ENCODE peak calls at places on chromosomes 13 and 19, in five cellular contexts. One of them, this sample, is unnamed.

GRCh38 chr19:57559008-57559403 is 657 bp downstream of the ZNF550 start:
- DNase-seq in left cardiac atrium: peak
- DNase-seq in A172: no peak
- DNase-seq in HEK293T: peak
- DNase-seq in IMR-90: no peak
- DNase-seq in this sample: peak

GRCh38 chr13:74465279-74465678 is 331.1 kb upstream of the KLF12 start:
- DNase-seq in left cardiac atrium: no peak
- DNase-seq in A172: no peak
- DNase-seq in HEK293T: no peak
- DNase-seq in IMR-90: no peak
- DNase-seq in this sample: no peak

GRCh38 chr13:24097064-24097463 is 63.5 kb upstream of the SPATA13 start:
- DNase-seq in left cardiac atrium: no peak
- DNase-seq in A172: no peak
- DNase-seq in HEK293T: no peak
- DNase-seq in IMR-90: peak
- DNase-seq in this sample: no peak

GRCh38 chr19:45177817-45178261 is at the start of gene TRAPPC6A:
- DNase-seq in left cardiac atrium: no peak
- DNase-seq in A172: no peak
- DNase-seq in HEK293T: no peak
- DNase-seq in IMR-90: peak
- DNase-seq in this sample: peak

GRCh38 chr19:756232-756631 is 5.3 kb downstream of the MISP start:
- DNase-seq in left cardiac atrium: no peak
- DNase-seq in A172: peak
- DNase-seq in HEK293T: peak
- DNase-seq in IMR-90: peak
- DNase-seq in this sample: no peak

GRCh38 chr13:98442391-98443230 is 134.3 kb downstream of the STK24 start:
- DNase-seq in left cardiac atrium: no peak
- DNase-seq in A172: no peak
- DNase-seq in HEK293T: no peak
- DNase-seq in IMR-90: no peak
- DNase-seq in this sample: no peak

GRCh38 chr19:19946226-19946625 is 45.5 kb downstream of the ZNF93 start:
- DNase-seq in left cardiac atrium: no peak
- DNase-seq in A172: no peak
- DNase-seq in HEK293T: no peak
- DNase-seq in IMR-90: no peak
- DNase-seq in this sample: no peak

GRCh38 chr13:113650731-113651148 is 7.3 kb downstream of the ATP4B start:
- DNase-seq in left cardiac atrium: no peak
- DNase-seq in A172: no peak
- DNase-seq in HEK293T: no peak
- DNase-seq in IMR-90: no peak
- DNase-seq in this sample: no peak

GRCh38 chr19:35549879-35550523 is 4.6 kb downstream of the TMEM147 start:
- DNase-seq in left cardiac atrium: no peak
- DNase-seq in A172: no peak
- DNase-seq in HEK293T: no peak
- DNase-seq in IMR-90: no peak
- DNase-seq in this sample: no peak

GRCh38 chr13:110436276-110436675 is 125.2 kb downstream of the RAB20 start:
- DNase-seq in left cardiac atrium: no peak
- DNase-seq in A172: no peak
- DNase-seq in HEK293T: no peak
- DNase-seq in IMR-90: peak
- DNase-seq in this sample: no peak

GRCh38 chr19:42317535-42317934 is 4.4 kb downstream of the TMEM145 start:
- DNase-seq in left cardiac atrium: no peak
- DNase-seq in A172: no peak
- DNase-seq in HEK293T: no peak
- DNase-seq in IMR-90: no peak
- DNase-seq in this sample: no peak

GRCh38 chr13:111022886-111023285 is 92.2 kb upstream of the ARHGEF7 start:
- DNase-seq in left cardiac atrium: no peak
- DNase-seq in A172: no peak
- DNase-seq in HEK293T: no peak
- DNase-seq in IMR-90: no peak
- DNase-seq in this sample: no peak

GRCh38 chr13:41995946-41996345 is 35.0 kb upstream of the VWA8 start:
- DNase-seq in left cardiac atrium: peak
- DNase-seq in A172: peak
- DNase-seq in HEK293T: no peak
- DNase-seq in IMR-90: peak
- DNase-seq in this sample: no peak

GRCh38 chr19:5913739-5914357 is at the start of gene CAPS:
- DNase-seq in left cardiac atrium: peak
- DNase-seq in A172: peak
- DNase-seq in HEK293T: no peak
- DNase-seq in IMR-90: peak
- DNase-seq in this sample: no peak

GRCh38 chr13:27006519-27007161 is 165.0 kb downstream of the USP12 start:
- DNase-seq in left cardiac atrium: no peak
- DNase-seq in A172: no peak
- DNase-seq in HEK293T: peak
- DNase-seq in IMR-90: peak
- DNase-seq in this sample: peak

GRCh38 chr13:113023217-113023597 is 54.2 kb downstream of the MCF2L start:
- DNase-seq in left cardiac atrium: peak
- DNase-seq in A172: peak
- DNase-seq in HEK293T: no peak
- DNase-seq in IMR-90: no peak
- DNase-seq in this sample: no peak

GRCh38 chr13:102286326-102286725 is 115.5 kb downstream of the FGF14 start:
- DNase-seq in left cardiac atrium: no peak
- DNase-seq in A172: peak
- DNase-seq in HEK293T: no peak
- DNase-seq in IMR-90: peak
- DNase-seq in this sample: no peak

GRCh38 chr19:44588753-44589112 is 24.6 kb upstream of the IGSF23 start:
- DNase-seq in left cardiac atrium: no peak
- DNase-seq in A172: peak
- DNase-seq in HEK293T: no peak
- DNase-seq in IMR-90: no peak
- DNase-seq in this sample: no peak

GRCh38 chr19:46728693-46729339 is 11.9 kb upstream of the PRKD2 start:
- DNase-seq in left cardiac atrium: peak
- DNase-seq in A172: no peak
- DNase-seq in HEK293T: peak
- DNase-seq in IMR-90: peak
- DNase-seq in this sample: no peak

GRCh38 chr19:4183967-4184717 is 1.7 kb downstream of the ANKRD24 start:
- DNase-seq in left cardiac atrium: no peak
- DNase-seq in A172: no peak
- DNase-seq in HEK293T: no peak
- DNase-seq in IMR-90: no peak
- DNase-seq in this sample: no peak

GRCh38 chr13:52851153-52851962 is 2.9 kb upstream of the PCDH8 start:
- DNase-seq in left cardiac atrium: peak
- DNase-seq in A172: no peak
- DNase-seq in HEK293T: peak
- DNase-seq in IMR-90: no peak
- DNase-seq in this sample: no peak

GRCh38 chr19:50794778-50795664 is 4.8 kb downstream of the ACP4 start:
- DNase-seq in left cardiac atrium: no peak
- DNase-seq in A172: no peak
- DNase-seq in HEK293T: no peak
- DNase-seq in IMR-90: no peak
- DNase-seq in this sample: peak

GRCh38 chr13:105847532-105848295 is 687.7 kb downstream of the EFNB2 start:
- DNase-seq in left cardiac atrium: no peak
- DNase-seq in A172: peak
- DNase-seq in HEK293T: no peak
- DNase-seq in IMR-90: peak
- DNase-seq in this sample: no peak

GRCh38 chr13:41915096-41915495 is 45.8 kb downstream of the VWA8 start:
- DNase-seq in left cardiac atrium: no peak
- DNase-seq in A172: no peak
- DNase-seq in HEK293T: no peak
- DNase-seq in IMR-90: peak
- DNase-seq in this sample: no peak

GRCh38 chr13:78382481-78382880 is 220.9 kb downstream of the POU4F1 start:
- DNase-seq in left cardiac atrium: no peak
- DNase-seq in A172: no peak
- DNase-seq in HEK293T: no peak
- DNase-seq in IMR-90: no peak
- DNase-seq in this sample: no peak

GRCh38 chr19:1168877-1169791 is 4.9 kb downstream of the SBNO2 start:
- DNase-seq in left cardiac atrium: no peak
- DNase-seq in A172: peak
- DNase-seq in HEK293T: no peak
- DNase-seq in IMR-90: peak
- DNase-seq in this sample: no peak

GRCh38 chr13:30334663-30335386 is 27.5 kb upstream of the KATNAL1 start:
- DNase-seq in left cardiac atrium: no peak
- DNase-seq in A172: no peak
- DNase-seq in HEK293T: peak
- DNase-seq in IMR-90: peak
- DNase-seq in this sample: peak

GRCh38 chr13:111322916-111323331 is 2.5 kb downstream of the TEX29 start:
- DNase-seq in left cardiac atrium: no peak
- DNase-seq in A172: no peak
- DNase-seq in HEK293T: no peak
- DNase-seq in IMR-90: no peak
- DNase-seq in this sample: no peak

GRCh38 chr19:55372316-55373081 is 2.2 kb upstream of the IL11 start:
- DNase-seq in left cardiac atrium: no peak
- DNase-seq in A172: peak
- DNase-seq in HEK293T: no peak
- DNase-seq in IMR-90: peak
- DNase-seq in this sample: no peak

GRCh38 chr13:35787937-35788336 is 311.4 kb upstream of the MAB21L1 start:
- DNase-seq in left cardiac atrium: no peak
- DNase-seq in A172: no peak
- DNase-seq in HEK293T: no peak
- DNase-seq in IMR-90: no peak
- DNase-seq in this sample: no peak

GRCh38 chr13:80040219-80040976 is 300.5 kb downstream of the SPRY2 start:
- DNase-seq in left cardiac atrium: no peak
- DNase-seq in A172: peak
- DNase-seq in HEK293T: no peak
- DNase-seq in IMR-90: peak
- DNase-seq in this sample: no peak

GRCh38 chr13:98976941-98977340 is 923 bp downstream of the DOCK9 start:
- DNase-seq in left cardiac atrium: no peak
- DNase-seq in A172: peak
- DNase-seq in HEK293T: no peak
- DNase-seq in IMR-90: peak
- DNase-seq in this sample: no peak

GRCh38 chr13:28220166-28220565 is 81.8 kb downstream of the PAN3 start:
- DNase-seq in left cardiac atrium: no peak
- DNase-seq in A172: no peak
- DNase-seq in HEK293T: no peak
- DNase-seq in IMR-90: peak
- DNase-seq in this sample: no peak

GRCh38 chr19:14061081-14061749 is 661 bp downstream of the PALM3 start:
- DNase-seq in left cardiac atrium: no peak
- DNase-seq in A172: no peak
- DNase-seq in HEK293T: no peak
- DNase-seq in IMR-90: no peak
- DNase-seq in this sample: no peak

GRCh38 chr13:29359181-29359580 is 236.3 kb downstream of the SLC7A1 start:
- DNase-seq in left cardiac atrium: no peak
- DNase-seq in A172: no peak
- DNase-seq in HEK293T: no peak
- DNase-seq in IMR-90: no peak
- DNase-seq in this sample: no peak